ENCODE peak calls at places on chromosome 21, in ten cellular contexts. One of them, this sample, is unnamed.

GRCh38 chr21:36427502-36427901 is 42.3 kb downstream of the CHAF1B start:
- DNase-seq in adipocyte: no peak
- DNase-seq in endothelial cell: no peak
- DNase-seq in fibroblast of pulmonary artery: no peak
- DNase-seq in stimulated activated CD4-positive, alpha-beta T cell treated with anti-CD3 and anti-CD28 coated beads, Interleukin-4, amount 100 ng/mL, for 48 hours: no peak
- DNase-seq in ELR: no peak
- DNase-seq in cardiac fibroblast: no peak
- DNase-seq in left ventricle myocardium superior: no peak
- DNase-seq in activated T-helper 1 cell treated with anti-CD3 and anti-CD28 coated beads, Interleukin-2, amount 50 U/mL, for 16 hours: no peak
- DNase-seq in astrocyte: no peak
- DNase-seq in this sample: no peak

GRCh38 chr21:44391345-44392091 is 38.1 kb downstream of the TRPM2 start:
- DNase-seq in adipocyte: no peak
- DNase-seq in endothelial cell: no peak
- DNase-seq in fibroblast of pulmonary artery: no peak
- DNase-seq in stimulated activated CD4-positive, alpha-beta T cell treated with anti-CD3 and anti-CD28 coated beads, Interleukin-4, amount 100 ng/mL, for 48 hours: no peak
- DNase-seq in ELR: no peak
- DNase-seq in cardiac fibroblast: no peak
- DNase-seq in left ventricle myocardium superior: peak; percentile 82
- DNase-seq in activated T-helper 1 cell treated with anti-CD3 and anti-CD28 coated beads, Interleukin-2, amount 50 U/mL, for 16 hours: no peak
- DNase-seq in astrocyte: no peak
- DNase-seq in this sample: no peak

GRCh38 chr21:41432567-41433460 is 6.8 kb downstream of the MX1 start:
- DNase-seq in adipocyte: no peak
- DNase-seq in endothelial cell: no peak
- DNase-seq in fibroblast of pulmonary artery: no peak
- DNase-seq in stimulated activated CD4-positive, alpha-beta T cell treated with anti-CD3 and anti-CD28 coated beads, Interleukin-4, amount 100 ng/mL, for 48 hours: no peak
- DNase-seq in ELR: no peak
- DNase-seq in cardiac fibroblast: no peak
- DNase-seq in left ventricle myocardium superior: no peak
- DNase-seq in activated T-helper 1 cell treated with anti-CD3 and anti-CD28 coated beads, Interleukin-2, amount 50 U/mL, for 16 hours: no peak
- DNase-seq in astrocyte: no peak
- DNase-seq in this sample: no peak

GRCh38 chr21:46120301-46121285 is 22.7 kb downstream of the COL6A2 start:
- DNase-seq in adipocyte: no peak
- DNase-seq in endothelial cell: no peak
- DNase-seq in fibroblast of pulmonary artery: no peak
- DNase-seq in stimulated activated CD4-positive, alpha-beta T cell treated with anti-CD3 and anti-CD28 coated beads, Interleukin-4, amount 100 ng/mL, for 48 hours: no peak
- DNase-seq in ELR: no peak
- DNase-seq in cardiac fibroblast: no peak
- DNase-seq in left ventricle myocardium superior: peak; percentile 28
- DNase-seq in activated T-helper 1 cell treated with anti-CD3 and anti-CD28 coated beads, Interleukin-2, amount 50 U/mL, for 16 hours: no peak
- DNase-seq in astrocyte: no peak
- DNase-seq in this sample: no peak

GRCh38 chr21:26007911-26008579 is 162.5 kb downstream of the APP start:
- DNase-seq in adipocyte: peak; percentile 56
- DNase-seq in endothelial cell: no peak
- DNase-seq in fibroblast of pulmonary artery: no peak
- DNase-seq in stimulated activated CD4-positive, alpha-beta T cell treated with anti-CD3 and anti-CD28 coated beads, Interleukin-4, amount 100 ng/mL, for 48 hours: no peak
- DNase-seq in ELR: no peak
- DNase-seq in cardiac fibroblast: peak; percentile 41
- DNase-seq in left ventricle myocardium superior: no peak
- DNase-seq in activated T-helper 1 cell treated with anti-CD3 and anti-CD28 coated beads, Interleukin-2, amount 50 U/mL, for 16 hours: no peak
- DNase-seq in astrocyte: no peak
- DNase-seq in this sample: peak; percentile 40

GRCh38 chr21:44903054-44903685 is 17.5 kb downstream of the ITGB2 start:
- DNase-seq in adipocyte: no peak
- DNase-seq in endothelial cell: no peak
- DNase-seq in fibroblast of pulmonary artery: no peak
- DNase-seq in stimulated activated CD4-positive, alpha-beta T cell treated with anti-CD3 and anti-CD28 coated beads, Interleukin-4, amount 100 ng/mL, for 48 hours: no peak
- DNase-seq in ELR: no peak
- DNase-seq in cardiac fibroblast: no peak
- DNase-seq in left ventricle myocardium superior: peak; percentile 36
- DNase-seq in activated T-helper 1 cell treated with anti-CD3 and anti-CD28 coated beads, Interleukin-2, amount 50 U/mL, for 16 hours: no peak
- DNase-seq in astrocyte: no peak
- DNase-seq in this sample: no peak

GRCh38 chr21:45532826-45533730 is 9.2 kb downstream of the SLC19A1 start:
- DNase-seq in adipocyte: no peak
- DNase-seq in endothelial cell: no peak
- DNase-seq in fibroblast of pulmonary artery: no peak
- DNase-seq in stimulated activated CD4-positive, alpha-beta T cell treated with anti-CD3 and anti-CD28 coated beads, Interleukin-4, amount 100 ng/mL, for 48 hours: no peak
- DNase-seq in ELR: no peak
- DNase-seq in cardiac fibroblast: no peak
- DNase-seq in left ventricle myocardium superior: peak; percentile 32
- DNase-seq in activated T-helper 1 cell treated with anti-CD3 and anti-CD28 coated beads, Interleukin-2, amount 50 U/mL, for 16 hours: no peak
- DNase-seq in astrocyte: no peak
- DNase-seq in this sample: no peak

GRCh38 chr21:40662889-40663288 is 184.1 kb downstream of the DSCAM start:
- DNase-seq in adipocyte: no peak
- DNase-seq in endothelial cell: no peak
- DNase-seq in fibroblast of pulmonary artery: no peak
- DNase-seq in stimulated activated CD4-positive, alpha-beta T cell treated with anti-CD3 and anti-CD28 coated beads, Interleukin-4, amount 100 ng/mL, for 48 hours: no peak
- DNase-seq in ELR: no peak
- DNase-seq in cardiac fibroblast: no peak
- DNase-seq in left ventricle myocardium superior: no peak
- DNase-seq in activated T-helper 1 cell treated with anti-CD3 and anti-CD28 coated beads, Interleukin-2, amount 50 U/mL, for 16 hours: no peak
- DNase-seq in astrocyte: no peak
- DNase-seq in this sample: no peak

GRCh38 chr21:31580866-31581276 is 78.6 kb upstream of the SOD1 start:
- DNase-seq in adipocyte: peak; percentile 86
- DNase-seq in endothelial cell: peak; percentile 86
- DNase-seq in fibroblast of pulmonary artery: peak; percentile 81
- DNase-seq in stimulated activated CD4-positive, alpha-beta T cell treated with anti-CD3 and anti-CD28 coated beads, Interleukin-4, amount 100 ng/mL, for 48 hours: peak; percentile 51
- DNase-seq in ELR: peak; percentile 58
- DNase-seq in cardiac fibroblast: peak; percentile 73
- DNase-seq in left ventricle myocardium superior: peak; percentile 78
- DNase-seq in activated T-helper 1 cell treated with anti-CD3 and anti-CD28 coated beads, Interleukin-2, amount 50 U/mL, for 16 hours: peak; percentile 53
- DNase-seq in astrocyte: peak; percentile 33
- DNase-seq in this sample: peak; percentile 55

GRCh38 chr21:45937721-45938452 is 43.7 kb upstream of the COL6A1 start:
- DNase-seq in adipocyte: no peak
- DNase-seq in endothelial cell: no peak
- DNase-seq in fibroblast of pulmonary artery: no peak
- DNase-seq in stimulated activated CD4-positive, alpha-beta T cell treated with anti-CD3 and anti-CD28 coated beads, Interleukin-4, amount 100 ng/mL, for 48 hours: no peak
- DNase-seq in ELR: no peak
- DNase-seq in cardiac fibroblast: no peak
- DNase-seq in left ventricle myocardium superior: no peak
- DNase-seq in activated T-helper 1 cell treated with anti-CD3 and anti-CD28 coated beads, Interleukin-2, amount 50 U/mL, for 16 hours: no peak
- DNase-seq in astrocyte: no peak
- DNase-seq in this sample: no peak

GRCh38 chr21:44533891-44534627 is 5.9 kb downstream of the KRTAP10-1 start:
- DNase-seq in adipocyte: no peak
- DNase-seq in endothelial cell: no peak
- DNase-seq in fibroblast of pulmonary artery: no peak
- DNase-seq in stimulated activated CD4-positive, alpha-beta T cell treated with anti-CD3 and anti-CD28 coated beads, Interleukin-4, amount 100 ng/mL, for 48 hours: no peak
- DNase-seq in ELR: no peak
- DNase-seq in cardiac fibroblast: no peak
- DNase-seq in left ventricle myocardium superior: peak; percentile 13
- DNase-seq in activated T-helper 1 cell treated with anti-CD3 and anti-CD28 coated beads, Interleukin-2, amount 50 U/mL, for 16 hours: no peak
- DNase-seq in astrocyte: no peak
- DNase-seq in this sample: no peak

GRCh38 chr21:25624511-25624910 is 14.5 kb upstream of the JAM2 start:
- DNase-seq in adipocyte: no peak
- DNase-seq in endothelial cell: no peak
- DNase-seq in fibroblast of pulmonary artery: no peak
- DNase-seq in stimulated activated CD4-positive, alpha-beta T cell treated with anti-CD3 and anti-CD28 coated beads, Interleukin-4, amount 100 ng/mL, for 48 hours: no peak
- DNase-seq in ELR: no peak
- DNase-seq in cardiac fibroblast: no peak
- DNase-seq in left ventricle myocardium superior: no peak
- DNase-seq in activated T-helper 1 cell treated with anti-CD3 and anti-CD28 coated beads, Interleukin-2, amount 50 U/mL, for 16 hours: no peak
- DNase-seq in astrocyte: no peak
- DNase-seq in this sample: no peak

GRCh38 chr21:33325222-33326067 is 675 bp downstream of the IFNAR1 start:
- DNase-seq in adipocyte: peak; percentile 85
- DNase-seq in endothelial cell: peak; percentile 46
- DNase-seq in fibroblast of pulmonary artery: peak; percentile 77
- DNase-seq in stimulated activated CD4-positive, alpha-beta T cell treated with anti-CD3 and anti-CD28 coated beads, Interleukin-4, amount 100 ng/mL, for 48 hours: peak; percentile 57
- DNase-seq in ELR: peak; percentile 83
- DNase-seq in cardiac fibroblast: peak; percentile 77
- DNase-seq in left ventricle myocardium superior: peak; percentile 80
- DNase-seq in activated T-helper 1 cell treated with anti-CD3 and anti-CD28 coated beads, Interleukin-2, amount 50 U/mL, for 16 hours: peak; percentile 53
- DNase-seq in astrocyte: peak; percentile 47
- DNase-seq in this sample: peak; percentile 65

GRCh38 chr21:9839011-9839661 is 682.2 kb upstream of the TPTE start:
- DNase-seq in adipocyte: no peak
- DNase-seq in endothelial cell: no peak
- DNase-seq in fibroblast of pulmonary artery: no peak
- DNase-seq in stimulated activated CD4-positive, alpha-beta T cell treated with anti-CD3 and anti-CD28 coated beads, Interleukin-4, amount 100 ng/mL, for 48 hours: no peak
- DNase-seq in ELR: no peak
- DNase-seq in cardiac fibroblast: no peak
- DNase-seq in left ventricle myocardium superior: peak; percentile 30
- DNase-seq in activated T-helper 1 cell treated with anti-CD3 and anti-CD28 coated beads, Interleukin-2, amount 50 U/mL, for 16 hours: no peak
- DNase-seq in astrocyte: no peak
- DNase-seq in this sample: no peak

GRCh38 chr21:29130234-29130993 is at the start of gene MAP3K7CL:
- DNase-seq in adipocyte: peak; percentile 91
- DNase-seq in endothelial cell: no peak
- DNase-seq in fibroblast of pulmonary artery: peak; percentile 97
- DNase-seq in stimulated activated CD4-positive, alpha-beta T cell treated with anti-CD3 and anti-CD28 coated beads, Interleukin-4, amount 100 ng/mL, for 48 hours: no peak
- DNase-seq in ELR: peak; percentile 98
- DNase-seq in cardiac fibroblast: peak; percentile 97
- DNase-seq in left ventricle myocardium superior: peak; percentile 48
- DNase-seq in activated T-helper 1 cell treated with anti-CD3 and anti-CD28 coated beads, Interleukin-2, amount 50 U/mL, for 16 hours: no peak
- DNase-seq in astrocyte: peak; percentile 100
- DNase-seq in this sample: peak; percentile 95

GRCh38 chr21:45225041-45225740 is 62.5 kb downstream of the POFUT2 start:
- DNase-seq in adipocyte: no peak
- DNase-seq in endothelial cell: no peak
- DNase-seq in fibroblast of pulmonary artery: no peak
- DNase-seq in stimulated activated CD4-positive, alpha-beta T cell treated with anti-CD3 and anti-CD28 coated beads, Interleukin-4, amount 100 ng/mL, for 48 hours: no peak
- DNase-seq in ELR: no peak
- DNase-seq in cardiac fibroblast: no peak
- DNase-seq in left ventricle myocardium superior: no peak
- DNase-seq in activated T-helper 1 cell treated with anti-CD3 and anti-CD28 coated beads, Interleukin-2, amount 50 U/mL, for 16 hours: no peak
- DNase-seq in astrocyte: no peak
- DNase-seq in this sample: no peak

GRCh38 chr21:38716942-38717341 is 88.8 kb upstream of the ETS2 start:
- DNase-seq in adipocyte: peak; percentile 22
- DNase-seq in endothelial cell: no peak
- DNase-seq in fibroblast of pulmonary artery: no peak
- DNase-seq in stimulated activated CD4-positive, alpha-beta T cell treated with anti-CD3 and anti-CD28 coated beads, Interleukin-4, amount 100 ng/mL, for 48 hours: no peak
- DNase-seq in ELR: peak; percentile 15
- DNase-seq in cardiac fibroblast: no peak
- DNase-seq in left ventricle myocardium superior: no peak
- DNase-seq in activated T-helper 1 cell treated with anti-CD3 and anti-CD28 coated beads, Interleukin-2, amount 50 U/mL, for 16 hours: no peak
- DNase-seq in astrocyte: peak; percentile 31
- DNase-seq in this sample: peak; percentile 16

GRCh38 chr21:45286671-45287437 is 841 bp downstream of the POFUT2 start:
- DNase-seq in adipocyte: peak; percentile 47
- DNase-seq in endothelial cell: peak; percentile 69
- DNase-seq in fibroblast of pulmonary artery: no peak
- DNase-seq in stimulated activated CD4-positive, alpha-beta T cell treated with anti-CD3 and anti-CD28 coated beads, Interleukin-4, amount 100 ng/mL, for 48 hours: no peak
- DNase-seq in ELR: no peak
- DNase-seq in cardiac fibroblast: no peak
- DNase-seq in left ventricle myocardium superior: no peak
- DNase-seq in activated T-helper 1 cell treated with anti-CD3 and anti-CD28 coated beads, Interleukin-2, amount 50 U/mL, for 16 hours: no peak
- DNase-seq in astrocyte: no peak
- DNase-seq in this sample: no peak

GRCh38 chr21:18384771-18385170 is 18.8 kb downstream of the TMPRSS15 start:
- DNase-seq in adipocyte: peak; percentile 3
- DNase-seq in endothelial cell: no peak
- DNase-seq in fibroblast of pulmonary artery: peak; percentile 4
- DNase-seq in stimulated activated CD4-positive, alpha-beta T cell treated with anti-CD3 and anti-CD28 coated beads, Interleukin-4, amount 100 ng/mL, for 48 hours: no peak
- DNase-seq in ELR: peak; percentile 11
- DNase-seq in cardiac fibroblast: peak; percentile 1
- DNase-seq in left ventricle myocardium superior: no peak
- DNase-seq in activated T-helper 1 cell treated with anti-CD3 and anti-CD28 coated beads, Interleukin-2, amount 50 U/mL, for 16 hours: no peak
- DNase-seq in astrocyte: no peak
- DNase-seq in this sample: peak; percentile 3

GRCh38 chr21:45543710-45544448 is 1.6 kb upstream of the SLC19A1 start:
- DNase-seq in adipocyte: no peak
- DNase-seq in endothelial cell: peak; percentile 2
- DNase-seq in fibroblast of pulmonary artery: no peak
- DNase-seq in stimulated activated CD4-positive, alpha-beta T cell treated with anti-CD3 and anti-CD28 coated beads, Interleukin-4, amount 100 ng/mL, for 48 hours: no peak
- DNase-seq in ELR: no peak
- DNase-seq in cardiac fibroblast: no peak
- DNase-seq in left ventricle myocardium superior: peak; percentile 25
- DNase-seq in activated T-helper 1 cell treated with anti-CD3 and anti-CD28 coated beads, Interleukin-2, amount 50 U/mL, for 16 hours: no peak
- DNase-seq in astrocyte: no peak
- DNase-seq in this sample: no peak

GRCh38 chr21:15159382-15160020 is 94.7 kb upstream of the NRIP1 start:
- DNase-seq in adipocyte: no peak
- DNase-seq in endothelial cell: no peak
- DNase-seq in fibroblast of pulmonary artery: peak; percentile 28
- DNase-seq in stimulated activated CD4-positive, alpha-beta T cell treated with anti-CD3 and anti-CD28 coated beads, Interleukin-4, amount 100 ng/mL, for 48 hours: no peak
- DNase-seq in ELR: no peak
- DNase-seq in cardiac fibroblast: peak; percentile 31
- DNase-seq in left ventricle myocardium superior: no peak
- DNase-seq in activated T-helper 1 cell treated with anti-CD3 and anti-CD28 coated beads, Interleukin-2, amount 50 U/mL, for 16 hours: no peak
- DNase-seq in astrocyte: peak; percentile 31
- DNase-seq in this sample: peak; percentile 61

GRCh38 chr21:33751120-33751519 is 108.8 kb downstream of the ITSN1 start:
- DNase-seq in adipocyte: peak; percentile 14
- DNase-seq in endothelial cell: no peak
- DNase-seq in fibroblast of pulmonary artery: no peak
- DNase-seq in stimulated activated CD4-positive, alpha-beta T cell treated with anti-CD3 and anti-CD28 coated beads, Interleukin-4, amount 100 ng/mL, for 48 hours: no peak
- DNase-seq in ELR: peak; percentile 27
- DNase-seq in cardiac fibroblast: peak; percentile 18
- DNase-seq in left ventricle myocardium superior: no peak
- DNase-seq in activated T-helper 1 cell treated with anti-CD3 and anti-CD28 coated beads, Interleukin-2, amount 50 U/mL, for 16 hours: no peak
- DNase-seq in astrocyte: peak; percentile 18
- DNase-seq in this sample: peak; percentile 11

GRCh38 chr21:45887121-45887611 is 94.4 kb upstream of the COL6A1 start:
- DNase-seq in adipocyte: no peak
- DNase-seq in endothelial cell: no peak
- DNase-seq in fibroblast of pulmonary artery: peak; percentile 28
- DNase-seq in stimulated activated CD4-positive, alpha-beta T cell treated with anti-CD3 and anti-CD28 coated beads, Interleukin-4, amount 100 ng/mL, for 48 hours: no peak
- DNase-seq in ELR: no peak
- DNase-seq in cardiac fibroblast: peak; percentile 58
- DNase-seq in left ventricle myocardium superior: peak; percentile 74
- DNase-seq in activated T-helper 1 cell treated with anti-CD3 and anti-CD28 coated beads, Interleukin-2, amount 50 U/mL, for 16 hours: no peak
- DNase-seq in astrocyte: peak; percentile 16
- DNase-seq in this sample: peak; percentile 13

GRCh38 chr21:37297364-37297763 is 30.2 kb upstream of the VPS26C start:
- DNase-seq in adipocyte: no peak
- DNase-seq in endothelial cell: no peak
- DNase-seq in fibroblast of pulmonary artery: no peak
- DNase-seq in stimulated activated CD4-positive, alpha-beta T cell treated with anti-CD3 and anti-CD28 coated beads, Interleukin-4, amount 100 ng/mL, for 48 hours: no peak
- DNase-seq in ELR: no peak
- DNase-seq in cardiac fibroblast: no peak
- DNase-seq in left ventricle myocardium superior: no peak
- DNase-seq in activated T-helper 1 cell treated with anti-CD3 and anti-CD28 coated beads, Interleukin-2, amount 50 U/mL, for 16 hours: no peak
- DNase-seq in astrocyte: no peak
- DNase-seq in this sample: no peak

GRCh38 chr21:41488080-41488479 is 19.9 kb downstream of the TMPRSS2 start:
- DNase-seq in adipocyte: no peak
- DNase-seq in endothelial cell: no peak
- DNase-seq in fibroblast of pulmonary artery: no peak
- DNase-seq in stimulated activated CD4-positive, alpha-beta T cell treated with anti-CD3 and anti-CD28 coated beads, Interleukin-4, amount 100 ng/mL, for 48 hours: no peak
- DNase-seq in ELR: no peak
- DNase-seq in cardiac fibroblast: no peak
- DNase-seq in left ventricle myocardium superior: peak; percentile 28
- DNase-seq in activated T-helper 1 cell treated with anti-CD3 and anti-CD28 coated beads, Interleukin-2, amount 50 U/mL, for 16 hours: no peak
- DNase-seq in astrocyte: no peak
- DNase-seq in this sample: no peak

GRCh38 chr21:46118305-46118870 is 20.5 kb downstream of the COL6A2 start:
- DNase-seq in adipocyte: no peak
- DNase-seq in endothelial cell: peak; percentile 3
- DNase-seq in fibroblast of pulmonary artery: no peak
- DNase-seq in stimulated activated CD4-positive, alpha-beta T cell treated with anti-CD3 and anti-CD28 coated beads, Interleukin-4, amount 100 ng/mL, for 48 hours: no peak
- DNase-seq in ELR: no peak
- DNase-seq in cardiac fibroblast: no peak
- DNase-seq in left ventricle myocardium superior: peak; percentile 24
- DNase-seq in activated T-helper 1 cell treated with anti-CD3 and anti-CD28 coated beads, Interleukin-2, amount 50 U/mL, for 16 hours: no peak
- DNase-seq in astrocyte: no peak
- DNase-seq in this sample: no peak

GRCh38 chr21:44432841-44433790 is 22.2 kb upstream of the LRRC3 start:
- DNase-seq in adipocyte: no peak
- DNase-seq in endothelial cell: no peak
- DNase-seq in fibroblast of pulmonary artery: no peak
- DNase-seq in stimulated activated CD4-positive, alpha-beta T cell treated with anti-CD3 and anti-CD28 coated beads, Interleukin-4, amount 100 ng/mL, for 48 hours: no peak
- DNase-seq in ELR: no peak
- DNase-seq in cardiac fibroblast: no peak
- DNase-seq in left ventricle myocardium superior: no peak
- DNase-seq in activated T-helper 1 cell treated with anti-CD3 and anti-CD28 coated beads, Interleukin-2, amount 50 U/mL, for 16 hours: no peak
- DNase-seq in astrocyte: no peak
- DNase-seq in this sample: no peak

GRCh38 chr21:45166931-45167330 is 92.6 kb downstream of the ADARB1 start:
- DNase-seq in adipocyte: no peak
- DNase-seq in endothelial cell: no peak
- DNase-seq in fibroblast of pulmonary artery: no peak
- DNase-seq in stimulated activated CD4-positive, alpha-beta T cell treated with anti-CD3 and anti-CD28 coated beads, Interleukin-4, amount 100 ng/mL, for 48 hours: no peak
- DNase-seq in ELR: no peak
- DNase-seq in cardiac fibroblast: no peak
- DNase-seq in left ventricle myocardium superior: no peak
- DNase-seq in activated T-helper 1 cell treated with anti-CD3 and anti-CD28 coated beads, Interleukin-2, amount 50 U/mL, for 16 hours: no peak
- DNase-seq in astrocyte: no peak
- DNase-seq in this sample: no peak